ENCODE peak calls at places on chromosomes 5 and 9, in ten cellular contexts. One of them, this sample, is unnamed.

GRCh38 chr5:111983459-111983858 is 226.5 kb upstream of the NREP start:
- DNase-seq in adrenal gland: no peak
- DNase-seq in cardiac fibroblast: peak
- DNase-seq in K562: no peak
- DNase-seq in colonic mucosa: no peak
- DNase-seq in tibial artery: no peak
- DNase-seq in pancreas: no peak
- DNase-seq in HL-60: no peak
- DNase-seq in AG09309: no peak
- DNase-seq in fibroblast of the aortic adventitia: peak
- DNase-seq in this sample: no peak

GRCh38 chr5:36624277-36624676 is 17.9 kb downstream of the SLC1A3 start:
- DNase-seq in K562: no peak
- DNase-seq in adrenal gland: no peak
- DNase-seq in AG09309: no peak
- DNase-seq in fibroblast of the aortic adventitia: no peak
- DNase-seq in tibial artery: no peak
- DNase-seq in cardiac fibroblast: no peak
- DNase-seq in colonic mucosa: no peak
- DNase-seq in HL-60: no peak
- DNase-seq in pancreas: no peak
- DNase-seq in this sample: no peak

GRCh38 chr9:128654481-128654880 is 2.2 kb downstream of the DYNC2I2 start:
- DNase-seq in AG09309: no peak
- DNase-seq in cardiac fibroblast: no peak
- DNase-seq in colonic mucosa: no peak
- DNase-seq in K562: no peak
- DNase-seq in fibroblast of the aortic adventitia: no peak
- DNase-seq in pancreas: no peak
- DNase-seq in adrenal gland: no peak
- DNase-seq in HL-60: no peak
- DNase-seq in tibial artery: no peak
- DNase-seq in this sample: no peak

GRCh38 chr9:133773889-133774655 is 35.9 kb upstream of the SARDH start:
- DNase-seq in fibroblast of the aortic adventitia: no peak
- DNase-seq in colonic mucosa: no peak
- DNase-seq in AG09309: no peak
- DNase-seq in cardiac fibroblast: no peak
- DNase-seq in pancreas: no peak
- DNase-seq in HL-60: no peak
- DNase-seq in tibial artery: peak
- DNase-seq in K562: no peak
- DNase-seq in adrenal gland: peak
- DNase-seq in this sample: no peak

GRCh38 chr9:107137495-107138202 is 145.4 kb upstream of the RAD23B start:
- DNase-seq in AG09309: no peak
- DNase-seq in pancreas: no peak
- DNase-seq in adrenal gland: no peak
- DNase-seq in HL-60: no peak
- DNase-seq in K562: peak
- DNase-seq in cardiac fibroblast: peak
- DNase-seq in tibial artery: no peak
- DNase-seq in colonic mucosa: peak
- DNase-seq in fibroblast of the aortic adventitia: peak
- DNase-seq in this sample: peak

GRCh38 chr9:91954841-91955471 is 4.9 kb upstream of the ROR2 start:
- DNase-seq in HL-60: peak
- DNase-seq in adrenal gland: peak
- DNase-seq in pancreas: peak
- DNase-seq in colonic mucosa: peak
- DNase-seq in cardiac fibroblast: peak
- DNase-seq in tibial artery: no peak
- DNase-seq in K562: peak
- DNase-seq in AG09309: no peak
- DNase-seq in fibroblast of the aortic adventitia: peak
- DNase-seq in this sample: peak

GRCh38 chr9:9874270-9874669 is 738.5 kb downstream of the PTPRD start:
- DNase-seq in HL-60: no peak
- DNase-seq in pancreas: no peak
- DNase-seq in K562: no peak
- DNase-seq in AG09309: no peak
- DNase-seq in fibroblast of the aortic adventitia: no peak
- DNase-seq in tibial artery: no peak
- DNase-seq in colonic mucosa: no peak
- DNase-seq in adrenal gland: no peak
- DNase-seq in cardiac fibroblast: no peak
- DNase-seq in this sample: no peak

GRCh38 chr9:71816782-71817549 is 48.7 kb upstream of the CEMIP2 start:
- DNase-seq in colonic mucosa: no peak
- DNase-seq in cardiac fibroblast: no peak
- DNase-seq in AG09309: no peak
- DNase-seq in pancreas: no peak
- DNase-seq in fibroblast of the aortic adventitia: no peak
- DNase-seq in K562: no peak
- DNase-seq in adrenal gland: no peak
- DNase-seq in HL-60: no peak
- DNase-seq in tibial artery: no peak
- DNase-seq in this sample: no peak

GRCh38 chr9:89635007-89635742 is 30.4 kb downstream of the GADD45G start:
- DNase-seq in cardiac fibroblast: peak
- DNase-seq in tibial artery: no peak
- DNase-seq in adrenal gland: no peak
- DNase-seq in AG09309: peak
- DNase-seq in K562: no peak
- DNase-seq in fibroblast of the aortic adventitia: peak
- DNase-seq in pancreas: peak
- DNase-seq in colonic mucosa: no peak
- DNase-seq in HL-60: no peak
- DNase-seq in this sample: no peak

GRCh38 chr9:136947955-136948510 is 3.0 kb downstream of the C8G start:
- DNase-seq in colonic mucosa: peak
- DNase-seq in K562: no peak
- DNase-seq in adrenal gland: no peak
- DNase-seq in AG09309: peak
- DNase-seq in HL-60: peak
- DNase-seq in cardiac fibroblast: peak
- DNase-seq in fibroblast of the aortic adventitia: peak
- DNase-seq in pancreas: no peak
- DNase-seq in tibial artery: no peak
- DNase-seq in this sample: no peak

GRCh38 chr5:88374391-88374790 is 105.7 kb upstream of the TMEM161B start:
- DNase-seq in fibroblast of the aortic adventitia: no peak
- DNase-seq in tibial artery: no peak
- DNase-seq in AG09309: no peak
- DNase-seq in pancreas: no peak
- DNase-seq in colonic mucosa: no peak
- DNase-seq in adrenal gland: no peak
- DNase-seq in cardiac fibroblast: no peak
- DNase-seq in K562: no peak
- DNase-seq in HL-60: peak
- DNase-seq in this sample: no peak

GRCh38 chr5:99033014-99033931 is 104.5 kb upstream of the CHD1 start:
- DNase-seq in cardiac fibroblast: peak
- DNase-seq in K562: no peak
- DNase-seq in pancreas: no peak
- DNase-seq in adrenal gland: no peak
- DNase-seq in AG09309: no peak
- DNase-seq in tibial artery: no peak
- DNase-seq in colonic mucosa: no peak
- DNase-seq in fibroblast of the aortic adventitia: peak
- DNase-seq in HL-60: no peak
- DNase-seq in this sample: no peak

GRCh38 chr5:64518784-64519183 is 13.0 kb downstream of the RGS7BP start:
- DNase-seq in HL-60: no peak
- DNase-seq in AG09309: no peak
- DNase-seq in K562: no peak
- DNase-seq in fibroblast of the aortic adventitia: no peak
- DNase-seq in tibial artery: no peak
- DNase-seq in adrenal gland: no peak
- DNase-seq in pancreas: no peak
- DNase-seq in colonic mucosa: no peak
- DNase-seq in cardiac fibroblast: no peak
- DNase-seq in this sample: no peak

GRCh38 chr9:32603914-32604852 is 31.2 kb upstream of the NDUFB6 start:
- DNase-seq in AG09309: no peak
- DNase-seq in adrenal gland: no peak
- DNase-seq in HL-60: no peak
- DNase-seq in K562: no peak
- DNase-seq in colonic mucosa: no peak
- DNase-seq in fibroblast of the aortic adventitia: no peak
- DNase-seq in pancreas: no peak
- DNase-seq in tibial artery: no peak
- DNase-seq in cardiac fibroblast: peak
- DNase-seq in this sample: no peak

GRCh38 chr5:131019601-131020315 is 145.3 kb downstream of the HINT1 start:
- DNase-seq in fibroblast of the aortic adventitia: no peak
- DNase-seq in cardiac fibroblast: no peak
- DNase-seq in K562: no peak
- DNase-seq in colonic mucosa: peak
- DNase-seq in adrenal gland: no peak
- DNase-seq in pancreas: no peak
- DNase-seq in tibial artery: no peak
- DNase-seq in HL-60: no peak
- DNase-seq in AG09309: no peak
- DNase-seq in this sample: no peak

GRCh38 chr5:65760504-65761275 is 38.7 kb downstream of the NLN start:
- DNase-seq in adrenal gland: no peak
- DNase-seq in K562: no peak
- DNase-seq in HL-60: no peak
- DNase-seq in tibial artery: no peak
- DNase-seq in colonic mucosa: peak
- DNase-seq in cardiac fibroblast: peak
- DNase-seq in fibroblast of the aortic adventitia: peak
- DNase-seq in pancreas: peak
- DNase-seq in AG09309: peak
- DNase-seq in this sample: no peak
- TF ChIP-seq CTCF in adrenal gland: no peak
- TF ChIP-seq CTCF in K562: no peak
- TF ChIP-seq CTCF in HL-60: no peak
- TF ChIP-seq CTCF in tibial artery: no peak
- TF ChIP-seq CTCF in colonic mucosa: no peak
- TF ChIP-seq CTCF in cardiac fibroblast: peak
- TF ChIP-seq CTCF in fibroblast of the aortic adventitia: peak
- TF ChIP-seq CTCF in pancreas: no peak
- TF ChIP-seq CTCF in AG09309: peak
- TF ChIP-seq CTCF in this sample: no peak

DNA sequence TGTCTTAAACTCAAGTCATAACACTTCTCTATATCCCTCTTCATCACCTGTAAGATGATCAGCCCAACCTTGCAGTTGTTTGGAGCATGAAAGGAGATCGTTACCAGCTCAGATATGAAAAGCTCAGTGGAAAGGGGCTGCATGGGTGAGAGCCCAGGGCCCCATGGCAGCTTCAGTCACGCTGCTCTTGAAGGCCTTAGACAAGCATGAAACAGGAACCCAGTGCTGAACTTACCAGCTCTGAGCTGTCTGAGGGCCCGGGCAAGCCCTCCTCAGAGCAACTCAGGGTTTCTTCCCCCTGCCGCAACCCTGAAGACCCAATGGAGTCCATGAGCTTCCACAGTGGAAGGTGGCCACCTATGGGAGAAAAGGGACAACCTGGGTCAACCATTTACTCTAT is 3.3 kb downstream of the HK3 start:
- DNase-seq in pancreas: no peak
- DNase-seq in fibroblast of the aortic adventitia: no peak
- DNase-seq in K562: no peak
- DNase-seq in HL-60: no peak
- DNase-seq in adrenal gland: no peak
- DNase-seq in cardiac fibroblast: no peak
- DNase-seq in tibial artery: no peak
- DNase-seq in colonic mucosa: no peak
- DNase-seq in AG09309: no peak
- DNase-seq in this sample: no peak
- H3K4me3 ChIP-seq in pancreas: no peak
- H3K4me3 ChIP-seq in fibroblast of the aortic adventitia: no peak
- H3K4me3 ChIP-seq in K562: no peak
- H3K4me3 ChIP-seq in HL-60: no peak
- H3K4me3 ChIP-seq in adrenal gland: no peak
- H3K4me3 ChIP-seq in cardiac fibroblast: no peak
- H3K4me3 ChIP-seq in tibial artery: no peak
- H3K4me3 ChIP-seq in colonic mucosa: no peak
- H3K4me3 ChIP-seq in AG09309: no peak
- H3K4me3 ChIP-seq in this sample: no peak

DNA sequence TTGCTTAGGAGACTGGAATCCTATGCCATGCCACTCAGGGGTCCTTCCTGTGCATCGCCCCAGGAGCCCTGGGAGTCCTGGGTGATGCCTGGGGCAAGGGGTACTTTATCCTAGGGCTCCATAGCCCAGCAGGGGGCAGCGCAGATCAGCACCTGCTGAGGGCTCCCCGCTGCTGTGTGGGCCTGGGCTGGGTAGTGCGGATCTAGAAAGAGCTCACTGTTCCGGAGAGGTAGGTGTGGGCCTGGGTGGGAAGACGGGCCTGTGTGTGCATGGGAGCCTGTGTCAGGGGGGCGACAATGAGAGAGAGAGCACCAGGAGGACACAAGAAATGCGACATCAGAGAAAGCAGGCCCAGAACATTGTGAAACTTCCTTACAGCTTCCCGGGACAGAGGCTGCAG is 11.4 kb upstream of the DAB2IP start:
- DNase-seq in HL-60: peak
- DNase-seq in adrenal gland: peak
- DNase-seq in pancreas: peak
- DNase-seq in fibroblast of the aortic adventitia: no peak
- DNase-seq in K562: peak
- DNase-seq in AG09309: no peak
- DNase-seq in tibial artery: no peak
- DNase-seq in cardiac fibroblast: peak
- DNase-seq in colonic mucosa: peak
- DNase-seq in this sample: no peak
- TF ChIP-seq CTCF in HL-60: no peak
- TF ChIP-seq CTCF in adrenal gland: peak
- TF ChIP-seq CTCF in pancreas: peak
- TF ChIP-seq CTCF in fibroblast of the aortic adventitia: peak
- TF ChIP-seq CTCF in K562: peak
- TF ChIP-seq CTCF in AG09309: peak
- TF ChIP-seq CTCF in tibial artery: peak
- TF ChIP-seq CTCF in cardiac fibroblast: peak
- TF ChIP-seq CTCF in colonic mucosa: peak
- TF ChIP-seq CTCF in this sample: peak

GRCh38 chr5:179754024-179754423 is 21.4 kb downstream of the MAML1 start:
- DNase-seq in fibroblast of the aortic adventitia: no peak
- DNase-seq in HL-60: no peak
- DNase-seq in colonic mucosa: no peak
- DNase-seq in cardiac fibroblast: no peak
- DNase-seq in K562: no peak
- DNase-seq in adrenal gland: no peak
- DNase-seq in pancreas: no peak
- DNase-seq in AG09309: no peak
- DNase-seq in tibial artery: no peak
- DNase-seq in this sample: no peak
- H3K4me3 ChIP-seq in fibroblast of the aortic adventitia: no peak
- H3K4me3 ChIP-seq in HL-60: no peak
- H3K4me3 ChIP-seq in colonic mucosa: no peak
- H3K4me3 ChIP-seq in cardiac fibroblast: no peak
- H3K4me3 ChIP-seq in K562: no peak
- H3K4me3 ChIP-seq in adrenal gland: no peak
- H3K4me3 ChIP-seq in pancreas: no peak
- H3K4me3 ChIP-seq in AG09309: no peak
- H3K4me3 ChIP-seq in tibial artery: no peak
- H3K4me3 ChIP-seq in this sample: no peak

This sample was measured in HFF-Myc.